ENCODE peak calls at places on chromosomes 2 and 18, in four cellular contexts. D is K562, A is HepG2, M is GM12878. T is an unnamed sample.

GRCh38 chr2:43269074-43269572 is 42.7 kb upstream of the ZFP36L2 start:
- DNase-seq in M (no peak), D (peak), A (no peak), T (peak)

GRCh38 chr18:34929336-34929780 is 111.9 kb upstream of the MAPRE2 start:
- DNase-seq in M (no peak), D (peak), A (peak), T (peak)

GRCh38 chr2:146123714-146124113 is 1603.8 kb upstream of the ZEB2 start:
- DNase-seq in A (no peak), D (no peak), M (no peak), T (no peak)

GRCh38 chr2:132417430-132418035 is 928 bp downstream of the GPR39 start:
- DNase-seq in D (no peak), A (no peak), M (no peak), T (no peak)

GRCh38 chr2:23617167-23617787 is 232.3 kb downstream of the KLHL29 start:
- DNase-seq in A (no peak), D (no peak), M (no peak), T (peak)

GRCh38 chr2:71995067-71995665 is 152.5 kb downstream of the CYP26B1 start:
- DNase-seq in M (no peak), D (no peak), A (peak), T (no peak)

GRCh38 chr2:98717625-98718024 is 13.3 kb downstream of the MGAT4A start:
- DNase-seq in A (no peak), M (no peak), D (no peak), T (no peak)

GRCh38 chr2:205681836-205682238 is 464 bp upstream of the NRP2 start:
- DNase-seq in M (no peak), D (no peak), A (no peak), T (peak)

GRCh38 chr18:48824231-48824970 is 126.4 kb downstream of the SMAD7 start:
- DNase-seq in M (no peak), D (no peak), A (no peak), T (no peak)

GRCh38 chr2:54076577-54076976 is 38.8 kb upstream of the ACYP2 start:
- DNase-seq in D (no peak), M (no peak), A (no peak), T (no peak)

GRCh38 chr18:60322591-60322990 is 50.0 kb downstream of the MC4R start:
- DNase-seq in A (no peak), M (no peak), D (no peak), T (no peak)

GRCh38 chr2:215392164-215392563 is 43.7 kb downstream of the FN1 start:
- DNase-seq in D (no peak), M (no peak), A (no peak), T (no peak)

GRCh38 chr2:215396595-215397313 is 39.1 kb downstream of the FN1 start:
- DNase-seq in D (no peak), M (no peak), A (no peak), T (no peak)

GRCh38 chr2:215392687-215393270 is 43.1 kb downstream of the FN1 start:
- DNase-seq in D (no peak), A (no peak), M (no peak), T (no peak)

GRCh38 chr2:215395687-215396460 is 40.0 kb downstream of the FN1 start:
- DNase-seq in A (no peak), M (no peak), D (no peak), T (no peak)

DNA sequence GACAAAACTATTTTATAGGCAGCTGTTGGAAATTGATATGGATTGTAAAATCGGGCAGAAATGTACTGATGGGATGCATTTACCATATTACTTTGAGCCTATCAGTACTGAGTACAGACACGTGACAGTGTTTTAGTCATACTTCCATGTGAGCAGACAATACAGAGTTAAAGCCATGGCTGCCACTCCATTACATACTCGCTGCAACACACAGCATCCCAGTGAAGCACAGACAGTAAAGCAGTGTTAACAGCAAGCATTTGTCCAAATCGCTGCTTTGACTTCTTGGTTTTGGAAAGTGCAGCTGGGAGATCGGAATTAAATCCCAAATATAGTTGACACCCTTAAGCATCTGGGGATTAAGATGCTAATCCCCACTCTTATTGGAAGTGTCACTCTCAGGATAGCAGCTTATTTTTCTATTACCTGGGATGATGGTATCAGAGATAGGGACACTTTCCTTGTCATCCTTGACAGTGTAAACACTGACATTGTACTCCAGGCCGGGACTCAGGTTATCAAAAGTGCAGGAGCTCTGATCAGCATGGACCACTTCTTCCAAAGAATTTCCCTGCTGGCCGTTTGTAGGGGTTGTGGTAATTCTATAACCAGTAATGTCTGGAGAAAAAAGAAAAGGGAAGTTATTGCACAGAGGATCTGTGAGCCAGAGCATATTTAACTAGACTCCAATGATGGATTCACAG is 41.6 kb downstream of the FN1 start:
- DNase-seq in D (no peak), M (no peak), A (no peak), T (no peak)
- TF ChIP-seq POLR2AphosphoS5 in D (no peak), M (no peak), A (peak), T (no peak)

GRCh38 chr2:226698671-226699070 is 100.9 kb downstream of the IRS1 start:
- DNase-seq in A (no peak), M (no peak), D (no peak), T (no peak)

GRCh38 chr2:226694910-226695309 is 104.7 kb downstream of the IRS1 start:
- DNase-seq in A (no peak), D (no peak), M (no peak), T (no peak)

GRCh38 chr2:226703501-226703900 is 96.1 kb downstream of the IRS1 start:
- DNase-seq in M (no peak), A (no peak), D (no peak), T (no peak)

GRCh38 chr2:226701052-226701451 is 98.6 kb downstream of the IRS1 start:
- DNase-seq in A (no peak), M (no peak), D (no peak), T (no peak)

DNA sequence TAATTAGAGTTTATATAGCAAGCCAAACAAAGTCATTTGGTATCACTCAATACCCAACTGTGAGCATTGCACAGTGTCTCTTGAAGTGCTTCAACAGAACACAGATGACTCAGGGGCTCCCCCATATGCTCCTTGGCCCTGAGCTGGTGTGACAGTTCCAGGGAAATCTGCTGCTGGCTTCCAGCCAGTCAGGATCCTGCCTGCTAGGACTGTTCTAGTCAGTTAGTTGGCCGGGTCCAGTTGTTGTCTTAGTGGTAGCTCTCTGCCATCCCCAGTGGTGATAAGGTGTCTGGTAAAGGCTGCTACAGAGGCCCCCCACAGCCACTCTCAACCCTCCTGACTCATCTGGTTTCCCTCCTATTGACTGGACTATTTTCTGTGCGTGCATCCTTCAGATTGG is 100.3 kb downstream of the IRS1 start:
- DNase-seq in D (no peak), A (no peak), M (no peak), T (no peak)
- TF ChIP-seq MYC in D (no peak), A (no peak), M (no peak), T (no peak)

GRCh38 chr2:172106128-172106961 is 3.6 kb upstream of the DLX2 start:
- DNase-seq in D (no peak), M (no peak), A (peak), T (peak)
- TF ChIP-seq EZH2 in D (no peak), M (no peak), A (no peak), T (peak)

GRCh38 chr2:160492401-160493226 is 993 bp downstream of the RBMS1 start:
- DNase-seq in D (peak), M (no peak), A (peak), T (peak)
- TF ChIP-seq POLR2AphosphoS5 in D (no peak), M (no peak), A (peak), T (peak)

DNA sequence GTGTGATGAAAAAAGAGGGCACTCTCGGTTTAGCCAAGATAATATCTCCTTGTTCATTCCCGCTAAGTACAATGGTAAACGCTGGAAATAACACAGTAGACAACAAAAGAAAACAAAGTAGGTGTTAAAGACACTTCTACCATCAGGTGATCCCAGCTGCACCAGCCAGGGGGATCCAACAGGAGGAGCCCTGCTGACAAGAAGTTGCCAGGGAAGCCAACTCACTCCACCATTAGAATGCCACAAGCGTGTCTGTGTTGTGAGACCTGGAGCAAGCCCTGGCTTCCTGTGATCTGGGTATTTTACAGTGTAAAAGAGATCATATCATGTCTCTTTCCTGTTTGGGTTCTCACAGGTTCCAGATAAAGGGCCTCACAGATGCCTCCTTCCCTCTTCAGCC is 117.0 kb downstream of the GRB14 start:
- DNase-seq in D (no peak), A (peak), M (no peak), T (no peak)
- TF ChIP-seq MYC in D (no peak), A (no peak), M (no peak), T (no peak)

DNA sequence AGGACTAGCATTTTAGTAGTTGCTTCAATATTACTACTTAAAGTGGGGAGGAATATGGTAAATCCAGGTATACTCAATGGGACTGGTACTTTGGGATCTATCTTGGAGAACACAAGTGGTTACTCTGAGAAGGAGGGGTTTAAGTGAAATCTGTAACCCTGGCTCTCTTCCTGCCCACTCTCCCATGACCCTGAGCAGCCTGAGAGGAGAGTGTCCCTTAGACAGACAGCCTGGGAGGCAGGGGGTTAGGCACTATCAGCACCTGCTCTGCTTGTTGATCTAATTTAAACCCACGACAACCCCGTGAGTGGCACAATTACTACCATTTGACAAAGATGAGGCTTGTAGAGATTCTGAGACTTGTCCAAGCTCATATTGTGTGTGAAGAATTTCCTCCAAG is 395.5 kb downstream of the ALK start:
- DNase-seq in M (no peak), D (no peak), A (no peak), T (no peak)
- TF ChIP-seq EZH2 in M (no peak), D (no peak), A (no peak), T (no peak)

DNA sequence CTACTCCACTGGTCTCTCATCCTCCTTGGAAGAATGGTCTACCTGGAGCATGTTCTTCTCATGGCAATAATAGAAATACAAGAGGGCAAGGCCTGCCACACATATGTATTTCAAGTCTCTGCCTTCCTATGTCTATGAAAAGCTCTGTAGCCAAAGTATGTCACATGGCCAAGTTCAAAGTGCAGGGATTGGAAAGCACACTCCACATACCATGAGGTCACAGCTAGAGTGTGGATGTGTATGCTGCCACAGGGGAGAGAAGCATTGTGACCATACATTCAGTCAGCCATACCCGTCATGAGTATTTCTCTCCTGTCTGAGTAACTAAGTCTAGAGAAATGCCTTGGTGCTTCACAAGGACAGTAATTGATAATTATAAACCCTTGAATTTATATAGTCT is 8.8 kb upstream of the EIF2AK3 start:
- DNase-seq in D (no peak), A (peak), M (no peak), T (no peak)
- TF ChIP-seq POLR2AphosphoS5 in D (no peak), A (no peak), M (no peak), T (no peak)